ENCODE peak calls at places on chromosomes 16 and 17, in four cellular contexts. Y is heart left ventricle, I is GM13977, L is T47D. X is an unnamed sample.

GRCh38 chr16:51932317-51932716 is 614.6 kb downstream of the TOX3 start:
- DNase-seq in I (no peak), Y (no peak), L (no peak), X (no peak)

GRCh38 chr17:29958947-29959657 is 17.7 kb downstream of the EFCAB5 start:
- DNase-seq in L (no peak), I (no peak), Y (no peak), X (no peak)

GRCh38 chr16:67659675-67660563 is at the start of gene ACD:
- DNase-seq in I (peak), L (peak), Y (peak), X (peak)

GRCh38 chr17:62966426-62967110 is 533 bp downstream of the TANC2 start:
- DNase-seq in L (peak), Y (peak), I (peak), X (peak)

GRCh38 chr17:34259151-34259550 is 4.1 kb downstream of the CCL2 start:
- DNase-seq in L (no peak), I (no peak), Y (no peak), X (no peak)

GRCh38 chr17:79658811-79659207 is 48.0 kb upstream of the RBFOX3 start:
- DNase-seq in I (no peak), Y (no peak), L (no peak), X (no peak)

GRCh38 chr17:74334393-74335039 is 8.5 kb downstream of the KIF19 start:
- DNase-seq in Y (no peak), I (no peak), L (no peak), X (no peak)

GRCh38 chr16:67296422-67296821 is 17.1 kb downstream of the PLEKHG4 start:
- DNase-seq in Y (no peak), I (no peak), L (no peak), X (no peak)

GRCh38 chr17:65627892-65628622 is 66.6 kb upstream of the AXIN2 start:
- DNase-seq in I (no peak), L (peak), Y (no peak), X (no peak)

GRCh38 chr16:27286446-27286845 is 17.9 kb upstream of the NSMCE1 start:
- DNase-seq in Y (peak), L (no peak), I (no peak), X (no peak)

GRCh38 chr16:84806256-84806889 is 13.4 kb upstream of the CRISPLD2 start:
- DNase-seq in I (no peak), L (peak), Y (no peak), X (peak)

GRCh38 chr17:60926466-60927183 is 249.0 kb downstream of the BCAS3 start:
- DNase-seq in Y (no peak), I (no peak), L (no peak), X (no peak)

GRCh38 chr17:70857351-70857750 is 688.0 kb downstream of the KCNJ2 start:
- DNase-seq in Y (no peak), I (no peak), L (no peak), X (no peak)

GRCh38 chr17:7997186-7997585 is 5.2 kb upstream of the GUCY2D start:
- DNase-seq in L (peak), Y (peak), I (no peak), X (peak)

GRCh38 chr16:31094088-31094423 is 541 bp downstream of the VKORC1 start:
- DNase-seq in L (no peak), Y (no peak), I (no peak), X (no peak)

GRCh38 chr16:25868966-25869365 is 177.2 kb downstream of the HS3ST4 start:
- DNase-seq in Y (no peak), I (no peak), L (no peak), X (no peak)

GRCh38 chr17:31695456-31696090 is 163.5 kb downstream of the COPRS start:
- DNase-seq in I (no peak), Y (no peak), L (no peak), X (no peak)

GRCh38 chr16:88569614-88569984 is 604 bp upstream of the ZC3H18 start:
- DNase-seq in Y (no peak), L (no peak), I (peak), X (peak)

GRCh38 chr16:88537864-88538263 is 32.3 kb upstream of the ZC3H18 start:
- DNase-seq in L (no peak), I (no peak), Y (no peak), X (no peak)

GRCh38 chr17:32596666-32597065 is 109.9 kb downstream of the CDK5R1 start:
- DNase-seq in Y (no peak), L (no peak), I (peak), X (no peak)

GRCh38 chr16:25121824-25122600 is 10.5 kb downstream of the LCMT1 start:
- DNase-seq in Y (no peak), L (no peak), I (no peak), X (no peak)

GRCh38 chr17:75909051-75909811 is 4.5 kb upstream of the MRPL38 start:
- DNase-seq in Y (no peak), I (no peak), L (no peak), X (no peak)

GRCh38 chr16:76243620-76244019 is 33.6 kb upstream of the CNTNAP4 start:
- DNase-seq in I (no peak), L (no peak), Y (no peak), X (no peak)

GRCh38 chr17:48799069-48799710 is 17.8 kb downstream of the TTLL6 start:
- DNase-seq in I (no peak), L (no peak), Y (no peak), X (no peak)

GRCh38 chr17:32567511-32567910 is 80.7 kb downstream of the CDK5R1 start:
- DNase-seq in L (no peak), Y (no peak), I (no peak), X (no peak)

GRCh38 chr17:38797091-38797490 is 2.3 kb downstream of the PIP4K2B start:
- DNase-seq in Y (no peak), L (no peak), I (no peak), X (no peak)

GRCh38 chr16:64615647-64616280 is 506.1 kb downstream of the CDH11 start:
- DNase-seq in Y (peak), I (no peak), L (no peak), X (peak)

GRCh38 chr17:56314026-56314425 is 160.8 kb downstream of the ANKFN1 start:
- DNase-seq in Y (no peak), I (no peak), L (no peak), X (no peak)

GRCh38 chr16:5907544-5907943 is 809.9 kb upstream of the EEF2KMT start:
- DNase-seq in I (no peak), L (no peak), Y (no peak), X (no peak)

GRCh38 chr17:67253379-67253778 is 8.4 kb upstream of the HELZ start:
- DNase-seq in L (no peak), Y (no peak), I (no peak), X (no peak)

GRCh38 chr16:2034695-2035430 is 8.2 kb downstream of the NHERF2 start:
- DNase-seq in I (no peak), Y (peak), L (no peak), X (no peak)

GRCh38 chr17:4204676-4205075 is 59.1 kb downstream of the ANKFY1 start:
- DNase-seq in Y (peak), I (no peak), L (no peak), X (no peak)

GRCh38 chr17:42526031-42526444 is 10.0 kb upstream of the NAGLU start:
- DNase-seq in L (no peak), I (no peak), Y (peak), X (peak)